ENCODE peak calls at places on chromosome 4, in four cellular contexts. G is HepG2, N is HCT116, X is K562. V is an unnamed sample.

GRCh38 chr4:139763205-139763604 is 97.6 kb downstream of the MGST2 start:
- DNase-seq in X (no peak), N (no peak), G (no peak), V (no peak)

GRCh38 chr4:4521069-4521468 is 20.8 kb downstream of the STX18 start:
- DNase-seq in X (no peak), G (no peak), N (no peak), V (no peak)

GRCh38 chr4:88752754-88753153 is 55.1 kb upstream of the NAP1L5 start:
- DNase-seq in N (no peak), G (no peak), X (no peak), V (no peak)

GRCh38 chr4:152479428-152480026 is 56.4 kb downstream of the FBXW7 start:
- DNase-seq in G (no peak), X (no peak), N (no peak), V (no peak)

GRCh38 chr4:106609917-106610316 is 241.3 kb upstream of the GIMD1 start:
- DNase-seq in G (no peak), N (no peak), X (no peak), V (no peak)

GRCh38 chr4:133537882-133538281 is 388.8 kb downstream of the PCDH10 start:
- DNase-seq in N (no peak), G (no peak), X (no peak), V (no peak)

GRCh38 chr4:3675251-3676115 is 90.7 kb upstream of the ADRA2C start:
- DNase-seq in X (no peak), G (no peak), N (peak), V (no peak)

GRCh38 chr4:95732061-95732460 is 107.8 kb upstream of the PDHA2 start:
- DNase-seq in G (no peak), X (no peak), N (no peak), V (no peak)

GRCh38 chr4:88242144-88242543 is 42.2 kb downstream of the PPM1K start:
- DNase-seq in N (no peak), X (no peak), G (peak), V (no peak)

GRCh38 chr4:17941731-17942130 is 79.8 kb downstream of the LCORL start:
- DNase-seq in X (no peak), G (no peak), N (no peak), V (no peak)

GRCh38 chr4:26452565-26453531 is 37.4 kb downstream of the CCKAR start:
- DNase-seq in X (no peak), N (no peak), G (no peak), V (no peak)

GRCh38 chr4:159594576-159594975 is 491.7 kb downstream of the RAPGEF2 start:
- DNase-seq in G (no peak), X (no peak), N (no peak), V (no peak)

GRCh38 chr4:145496292-145496691 is 14.6 kb downstream of the SMAD1 start:
- DNase-seq in N (no peak), X (no peak), G (no peak), V (no peak)

GRCh38 chr4:153538408-153539057 is 72.4 kb downstream of the TMEM131L start:
- DNase-seq in G (no peak), X (no peak), N (no peak), V (no peak)

GRCh38 chr4:139749313-139749712 is 83.7 kb downstream of the MGST2 start:
- DNase-seq in N (no peak), G (no peak), X (no peak), V (no peak)

GRCh38 chr4:8320386-8320750 is 50.8 kb downstream of the HTRA3 start:
- DNase-seq in X (peak), G (peak), N (no peak), V (no peak)

GRCh38 chr4:52750819-52751348 is 341 bp downstream of the ERVMER34-1 start:
- DNase-seq in X (no peak), N (peak), G (no peak), V (no peak)

GRCh38 chr4:106707776-106708603 is 328.1 kb downstream of the DKK2 start:
- DNase-seq in X (no peak), G (no peak), N (no peak), V (no peak)

GRCh38 chr4:157674699-157675098 is 454.2 kb downstream of the GRIA2 start:
- DNase-seq in G (no peak), X (no peak), N (no peak), V (no peak)

GRCh38 chr4:8287606-8288280 is 18.2 kb downstream of the HTRA3 start:
- DNase-seq in X (no peak), N (no peak), G (no peak), V (no peak)

GRCh38 chr4:76579596-76580375 is 144.8 kb downstream of the SHROOM3 start:
- DNase-seq in N (no peak), G (no peak), X (no peak), V (no peak)

GRCh38 chr4:186627226-186627865 is 72.0 kb upstream of the MTNR1A start:
- DNase-seq in N (no peak), X (no peak), G (no peak), V (no peak)

GRCh38 chr4:76754439-76754838 is 143.5 kb downstream of the SOWAHB start:
- DNase-seq in N (no peak), X (no peak), G (no peak), V (no peak)

GRCh38 chr4:13989496-13989895 is 362.0 kb upstream of the BOD1L1 start:
- DNase-seq in G (no peak), N (no peak), X (no peak), V (no peak)

GRCh38 chr4:140755811-140756291 is 334 bp downstream of the TBC1D9 start:
- DNase-seq in N (no peak), G (no peak), X (no peak), V (no peak)

GRCh38 chr4:125928652-125929051 is 613.9 kb downstream of the FAT4 start:
- DNase-seq in N (no peak), G (no peak), X (no peak), V (no peak)

GRCh38 chr4:88327669-88328068 is 43.3 kb upstream of the PPM1K start:
- DNase-seq in G (no peak), N (no peak), X (no peak), V (no peak)

GRCh38 chr4:23929248-23929647 is 39.4 kb upstream of the PPARGC1A start:
- DNase-seq in G (no peak), X (no peak), N (no peak), V (no peak)

GRCh38 chr4:56728512-56728911 is 47.4 kb upstream of the HOPX start:
- DNase-seq in G (no peak), X (peak), N (no peak), V (no peak)

DNA sequence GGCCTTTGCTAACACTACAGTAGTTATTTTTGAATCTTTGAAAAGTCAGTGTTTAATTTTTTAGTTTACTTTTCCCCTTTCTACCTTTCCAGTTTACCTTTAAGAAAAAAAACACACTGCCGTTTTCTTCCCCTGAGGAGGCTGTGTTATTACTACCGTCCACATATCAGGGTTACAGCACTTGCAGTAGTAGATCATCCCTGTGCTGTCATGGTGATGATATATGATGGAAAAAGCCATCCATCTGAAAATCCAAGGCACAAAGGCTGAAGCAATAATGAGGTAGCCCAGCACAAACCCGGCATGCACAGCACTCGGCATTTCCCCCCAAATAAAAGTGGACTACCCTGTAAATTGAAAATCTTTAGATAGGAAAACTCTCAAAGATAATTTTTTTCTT is 258.7 kb downstream of the CXXC4 start:
- DNase-seq in X (no peak), G (no peak), N (no peak), V (no peak)
- TF ChIP-seq POLR2AphosphoS5 in X (no peak), G (no peak), N (no peak), V (no peak)

GRCh38 chr4:176886135-176886534 is 93.4 kb upstream of the VEGFC start:
- DNase-seq in G (no peak), N (no peak), X (no peak), V (no peak)

GRCh38 chr4:176883108-176883550 is 90.4 kb upstream of the VEGFC start:
- DNase-seq in N (no peak), G (no peak), X (no peak), V (peak)

GRCh38 chr4:176882201-176882600 is 89.5 kb upstream of the VEGFC start:
- DNase-seq in X (no peak), N (no peak), G (no peak), V (no peak)

GRCh38 chr4:176883681-176884418 is 91.1 kb upstream of the VEGFC start:
- DNase-seq in G (no peak), N (no peak), X (no peak), V (peak)

GRCh38 chr4:176885224-176885623 is 92.5 kb upstream of the VEGFC start:
- DNase-seq in X (no peak), G (no peak), N (no peak), V (no peak)
- H3K27ac ChIP-seq in X (no peak), G (no peak), N (no peak), V (peak)

GRCh38 chr4:100806988-100807387 is 289.2 kb upstream of the EMCN start:
- DNase-seq in X (no peak), N (no peak), G (no peak), V (no peak)

GRCh38 chr4:100816646-100817045 is 298.8 kb upstream of the EMCN start:
- DNase-seq in X (no peak), G (no peak), N (no peak), V (no peak)

GRCh38 chr4:100805547-100805946 is 287.7 kb upstream of the EMCN start:
- DNase-seq in N (no peak), X (no peak), G (no peak), V (no peak)

DNA sequence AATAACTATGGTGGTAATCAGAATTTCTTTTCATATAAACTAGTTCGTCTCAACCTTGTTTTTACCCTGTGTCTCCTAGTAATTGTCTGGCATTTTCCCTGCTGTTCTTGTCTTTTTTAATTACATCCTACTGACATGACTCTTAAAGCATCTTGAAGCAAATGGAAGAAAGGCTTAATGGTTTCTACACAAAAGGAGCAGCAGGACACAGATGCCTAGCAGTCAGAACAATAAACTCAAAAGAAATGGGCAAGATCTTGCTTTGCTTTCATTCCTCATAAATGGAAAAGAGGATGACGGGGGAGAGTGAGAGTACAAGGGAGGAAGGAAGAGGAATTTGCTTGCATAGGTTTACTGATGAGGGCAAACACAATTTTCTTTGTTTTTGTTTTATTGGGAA is 293.2 kb upstream of the EMCN start:
- DNase-seq in G (no peak), N (no peak), X (no peak), V (no peak)
- TF ChIP-seq TCF7L2 in G (no peak), N (no peak), X (no peak), V (no peak)

GRCh38 chr4:119281374-119281773 is 40.6 kb downstream of the FABP2 start:
- DNase-seq in G (no peak), N (no peak), X (no peak), V (no peak)
- TF ChIP-seq POLR2AphosphoS5 in G (no peak), N (no peak), X (no peak), V (no peak)

GRCh38 chr4:41050840-41051775 is 163.2 kb downstream of the APBB2 start:
- DNase-seq in G (no peak), N (no peak), X (no peak), V (no peak)

GRCh38 chr4:41044791-41045190 is 169.6 kb downstream of the APBB2 start:
- DNase-seq in X (no peak), G (no peak), N (no peak), V (no peak)

GRCh38 chr4:41044165-41044564 is 170.2 kb downstream of the APBB2 start:
- DNase-seq in N (peak), X (no peak), G (no peak), V (no peak)

GRCh38 chr4:41052287-41052686 is 162.1 kb downstream of the APBB2 start:
- DNase-seq in N (no peak), X (no peak), G (no peak), V (no peak)

GRCh38 chr4:41050116-41050515 is 164.2 kb downstream of the APBB2 start:
- DNase-seq in G (no peak), N (no peak), X (no peak), V (no peak)
- H3K27ac ChIP-seq in G (no peak), N (no peak), X (no peak), V (no peak)

V was measured in Panc1.